ENCODE peak calls at places on chromosomes 3 and 15, in eight cellular contexts. One of them, this sample, is unnamed.

GRCh38 chr3:72309626-72310025 is 524.7 kb upstream of the PROK2 start:
- DNase-seq in spleen: no peak
- DNase-seq in left ventricle myocardium inferior: no peak
- DNase-seq in cardiac fibroblast: no peak
- DNase-seq in K562: no peak
- DNase-seq in AG10803: no peak
- DNase-seq in upper lobe of left lung: no peak
- DNase-seq in fibroblast of lung: no peak
- DNase-seq in this sample: no peak

GRCh38 chr3:84308379-84308778 is 650.4 kb upstream of the CADM2 start:
- DNase-seq in spleen: no peak
- DNase-seq in left ventricle myocardium inferior: no peak
- DNase-seq in cardiac fibroblast: no peak
- DNase-seq in K562: no peak
- DNase-seq in AG10803: no peak
- DNase-seq in upper lobe of left lung: no peak
- DNase-seq in fibroblast of lung: no peak
- DNase-seq in this sample: no peak

GRCh38 chr3:134463676-134464611 is 21.8 kb downstream of the ANAPC13 start:
- DNase-seq in spleen: no peak
- DNase-seq in left ventricle myocardium inferior: peak
- DNase-seq in cardiac fibroblast: peak
- DNase-seq in K562: no peak
- DNase-seq in AG10803: peak
- DNase-seq in upper lobe of left lung: no peak
- DNase-seq in fibroblast of lung: peak
- DNase-seq in this sample: peak

GRCh38 chr15:100824211-100824610 is 55.4 kb upstream of the ALDH1A3 start:
- DNase-seq in spleen: no peak
- DNase-seq in left ventricle myocardium inferior: no peak
- DNase-seq in cardiac fibroblast: no peak
- DNase-seq in K562: no peak
- DNase-seq in AG10803: no peak
- DNase-seq in upper lobe of left lung: no peak
- DNase-seq in fibroblast of lung: no peak
- DNase-seq in this sample: no peak

GRCh38 chr3:193594946-193595689 is 2.1 kb downstream of the OPA1 start:
- DNase-seq in spleen: no peak
- DNase-seq in left ventricle myocardium inferior: no peak
- DNase-seq in cardiac fibroblast: peak
- DNase-seq in K562: no peak
- DNase-seq in AG10803: peak
- DNase-seq in upper lobe of left lung: no peak
- DNase-seq in fibroblast of lung: no peak
- DNase-seq in this sample: peak

GRCh38 chr15:39957481-39957880 is 23.6 kb downstream of the EIF2AK4 start:
- DNase-seq in spleen: no peak
- DNase-seq in left ventricle myocardium inferior: no peak
- DNase-seq in cardiac fibroblast: no peak
- DNase-seq in K562: no peak
- DNase-seq in AG10803: peak
- DNase-seq in upper lobe of left lung: no peak
- DNase-seq in fibroblast of lung: no peak
- DNase-seq in this sample: no peak

GRCh38 chr15:30036304-30036703 is 46.5 kb upstream of the GOLGA8J start:
- DNase-seq in spleen: no peak
- DNase-seq in left ventricle myocardium inferior: no peak
- DNase-seq in cardiac fibroblast: no peak
- DNase-seq in K562: no peak
- DNase-seq in AG10803: no peak
- DNase-seq in upper lobe of left lung: no peak
- DNase-seq in fibroblast of lung: peak
- DNase-seq in this sample: no peak

GRCh38 chr3:127092368-127092767 is 100.6 kb upstream of the PRR23E start:
- DNase-seq in spleen: peak
- DNase-seq in left ventricle myocardium inferior: no peak
- DNase-seq in cardiac fibroblast: no peak
- DNase-seq in K562: no peak
- DNase-seq in AG10803: no peak
- DNase-seq in upper lobe of left lung: no peak
- DNase-seq in fibroblast of lung: no peak
- DNase-seq in this sample: no peak

GRCh38 chr3:27661813-27662212 is 60.3 kb downstream of the EOMES start:
- DNase-seq in spleen: no peak
- DNase-seq in left ventricle myocardium inferior: no peak
- DNase-seq in cardiac fibroblast: no peak
- DNase-seq in K562: no peak
- DNase-seq in AG10803: no peak
- DNase-seq in upper lobe of left lung: no peak
- DNase-seq in fibroblast of lung: no peak
- DNase-seq in this sample: no peak

GRCh38 chr3:134650431-134651346 is at the start of gene KY:
- DNase-seq in spleen: no peak
- DNase-seq in left ventricle myocardium inferior: peak
- DNase-seq in cardiac fibroblast: peak
- DNase-seq in K562: no peak
- DNase-seq in AG10803: peak
- DNase-seq in upper lobe of left lung: peak
- DNase-seq in fibroblast of lung: peak
- DNase-seq in this sample: peak

GRCh38 chr3:49007771-49008528 is 759 bp downstream of the WDR6 start:
- DNase-seq in spleen: peak
- DNase-seq in left ventricle myocardium inferior: peak
- DNase-seq in cardiac fibroblast: peak
- DNase-seq in K562: peak
- DNase-seq in AG10803: peak
- DNase-seq in upper lobe of left lung: peak
- DNase-seq in fibroblast of lung: peak
- DNase-seq in this sample: peak

GRCh38 chr3:189937302-189938255 is 183.1 kb downstream of the P3H2 start:
- DNase-seq in spleen: no peak
- DNase-seq in left ventricle myocardium inferior: no peak
- DNase-seq in cardiac fibroblast: peak
- DNase-seq in K562: no peak
- DNase-seq in AG10803: peak
- DNase-seq in upper lobe of left lung: no peak
- DNase-seq in fibroblast of lung: peak
- DNase-seq in this sample: peak

GRCh38 chr3:125403789-125404188 is 28.7 kb upstream of the ZNF148 start:
- DNase-seq in spleen: no peak
- DNase-seq in left ventricle myocardium inferior: no peak
- DNase-seq in cardiac fibroblast: peak
- DNase-seq in K562: no peak
- DNase-seq in AG10803: peak
- DNase-seq in upper lobe of left lung: no peak
- DNase-seq in fibroblast of lung: no peak
- DNase-seq in this sample: no peak
- TF ChIP-seq CTCF in spleen: no peak
- TF ChIP-seq CTCF in left ventricle myocardium inferior: no peak
- TF ChIP-seq CTCF in cardiac fibroblast: peak
- TF ChIP-seq CTCF in K562: no peak
- TF ChIP-seq CTCF in AG10803: peak
- TF ChIP-seq CTCF in upper lobe of left lung: no peak
- TF ChIP-seq CTCF in fibroblast of lung: peak
- TF ChIP-seq CTCF in this sample: no peak

GRCh38 chr3:187360523-187361060 is 7.6 kb upstream of the RTP4 start:
- DNase-seq in spleen: no peak
- DNase-seq in left ventricle myocardium inferior: no peak
- DNase-seq in cardiac fibroblast: no peak
- DNase-seq in K562: no peak
- DNase-seq in AG10803: peak
- DNase-seq in upper lobe of left lung: no peak
- DNase-seq in fibroblast of lung: no peak
- DNase-seq in this sample: peak

GRCh38 chr3:187361835-187362234 is 6.3 kb upstream of the RTP4 start:
- DNase-seq in spleen: no peak
- DNase-seq in left ventricle myocardium inferior: no peak
- DNase-seq in cardiac fibroblast: no peak
- DNase-seq in K562: no peak
- DNase-seq in AG10803: no peak
- DNase-seq in upper lobe of left lung: no peak
- DNase-seq in fibroblast of lung: no peak
- DNase-seq in this sample: no peak

DNA sequence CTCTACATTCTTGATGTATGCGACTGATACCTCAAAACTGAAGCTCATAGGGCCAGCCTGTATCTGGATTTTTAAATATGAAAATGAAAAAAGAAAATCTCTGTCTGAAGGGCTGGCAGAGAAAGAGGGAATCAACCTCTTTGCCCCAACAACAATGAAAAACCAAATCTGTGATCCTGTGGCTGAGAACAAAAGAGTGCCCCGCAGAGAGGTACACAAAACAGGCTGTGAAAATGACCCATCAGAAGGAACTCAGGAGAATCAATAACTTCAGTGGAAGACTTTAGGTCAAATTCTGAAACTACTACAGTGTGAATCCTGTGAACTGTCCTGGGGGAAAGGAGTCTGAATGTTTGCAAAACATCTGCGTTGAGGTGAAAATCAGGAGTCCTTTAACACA is 8.1 kb upstream of the RTP4 start:
- DNase-seq in spleen: no peak
- DNase-seq in left ventricle myocardium inferior: no peak
- DNase-seq in cardiac fibroblast: no peak
- DNase-seq in K562: no peak
- DNase-seq in AG10803: no peak
- DNase-seq in upper lobe of left lung: no peak
- DNase-seq in fibroblast of lung: no peak
- DNase-seq in this sample: no peak
- H3K4me3 ChIP-seq in spleen: no peak
- H3K4me3 ChIP-seq in left ventricle myocardium inferior: no peak
- H3K4me3 ChIP-seq in cardiac fibroblast: no peak
- H3K4me3 ChIP-seq in K562: no peak
- H3K4me3 ChIP-seq in AG10803: no peak
- H3K4me3 ChIP-seq in upper lobe of left lung: no peak
- H3K4me3 ChIP-seq in fibroblast of lung: no peak
- H3K4me3 ChIP-seq in this sample: no peak

GRCh38 chr3:123656691-123657090 is 71.8 kb upstream of the HACD2 start:
- DNase-seq in spleen: no peak
- DNase-seq in left ventricle myocardium inferior: no peak
- DNase-seq in cardiac fibroblast: no peak
- DNase-seq in K562: peak
- DNase-seq in AG10803: no peak
- DNase-seq in upper lobe of left lung: no peak
- DNase-seq in fibroblast of lung: no peak
- DNase-seq in this sample: no peak
- TF ChIP-seq CTCF in spleen: no peak
- TF ChIP-seq CTCF in left ventricle myocardium inferior: no peak
- TF ChIP-seq CTCF in cardiac fibroblast: peak
- TF ChIP-seq CTCF in K562: peak
- TF ChIP-seq CTCF in AG10803: no peak
- TF ChIP-seq CTCF in upper lobe of left lung: no peak
- TF ChIP-seq CTCF in fibroblast of lung: no peak
- TF ChIP-seq CTCF in this sample: peak

GRCh38 chr15:88802250-88802990 is 816 bp upstream of the ACAN start:
- DNase-seq in spleen: no peak
- DNase-seq in left ventricle myocardium inferior: no peak
- DNase-seq in cardiac fibroblast: no peak
- DNase-seq in K562: no peak
- DNase-seq in AG10803: no peak
- DNase-seq in upper lobe of left lung: no peak
- DNase-seq in fibroblast of lung: no peak
- DNase-seq in this sample: no peak

GRCh38 chr15:88803920-88804247 is 648 bp downstream of the ACAN start:
- DNase-seq in spleen: no peak
- DNase-seq in left ventricle myocardium inferior: no peak
- DNase-seq in cardiac fibroblast: no peak
- DNase-seq in K562: no peak
- DNase-seq in AG10803: no peak
- DNase-seq in upper lobe of left lung: no peak
- DNase-seq in fibroblast of lung: no peak
- DNase-seq in this sample: no peak

GRCh38 chr15:88803241-88803919 is at the start of gene ACAN:
- DNase-seq in spleen: no peak
- DNase-seq in left ventricle myocardium inferior: no peak
- DNase-seq in cardiac fibroblast: no peak
- DNase-seq in K562: no peak
- DNase-seq in AG10803: no peak
- DNase-seq in upper lobe of left lung: peak
- DNase-seq in fibroblast of lung: no peak
- DNase-seq in this sample: no peak

GRCh38 chr15:88804257-88804656 is 1.0 kb downstream of the ACAN start:
- DNase-seq in spleen: no peak
- DNase-seq in left ventricle myocardium inferior: no peak
- DNase-seq in cardiac fibroblast: no peak
- DNase-seq in K562: no peak
- DNase-seq in AG10803: no peak
- DNase-seq in upper lobe of left lung: no peak
- DNase-seq in fibroblast of lung: no peak
- DNase-seq in this sample: no peak

GRCh38 chr15:88802991-88803240 is 320 bp upstream of the ACAN start:
- DNase-seq in spleen: no peak
- DNase-seq in left ventricle myocardium inferior: no peak
- DNase-seq in cardiac fibroblast: no peak
- DNase-seq in K562: no peak
- DNase-seq in AG10803: no peak
- DNase-seq in upper lobe of left lung: peak
- DNase-seq in fibroblast of lung: no peak
- DNase-seq in this sample: no peak
- H3K4me3 ChIP-seq in spleen: peak
- H3K4me3 ChIP-seq in left ventricle myocardium inferior: peak
- H3K4me3 ChIP-seq in cardiac fibroblast: no peak
- H3K4me3 ChIP-seq in K562: no peak
- H3K4me3 ChIP-seq in AG10803: peak
- H3K4me3 ChIP-seq in upper lobe of left lung: no peak
- H3K4me3 ChIP-seq in fibroblast of lung: no peak
- H3K4me3 ChIP-seq in this sample: no peak

DNA sequence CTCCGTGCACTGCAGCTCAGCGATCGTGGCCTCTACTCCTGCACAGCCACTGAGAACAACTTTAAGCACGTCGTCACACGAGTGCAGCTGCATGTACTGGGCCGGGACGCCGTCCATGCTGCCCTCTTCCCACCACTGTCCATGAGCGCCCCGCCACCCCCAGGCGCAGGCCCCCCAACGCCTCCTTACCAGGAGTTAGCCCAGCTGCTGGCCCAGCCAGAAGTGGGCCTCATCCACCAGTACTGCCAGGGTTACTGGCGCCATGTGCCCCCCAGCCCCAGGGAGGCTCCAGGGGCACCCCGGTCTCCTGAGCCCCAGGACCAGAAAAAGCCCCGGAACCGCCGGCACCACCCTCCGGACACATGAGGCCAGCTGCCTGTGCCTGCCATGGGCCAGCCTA is 3.7 kb upstream of the GNAT1 start:
- DNase-seq in spleen: no peak
- DNase-seq in left ventricle myocardium inferior: no peak
- DNase-seq in cardiac fibroblast: no peak
- DNase-seq in K562: no peak
- DNase-seq in AG10803: no peak
- DNase-seq in upper lobe of left lung: peak
- DNase-seq in fibroblast of lung: no peak
- DNase-seq in this sample: no peak
- TF ChIP-seq CTCF in spleen: no peak
- TF ChIP-seq CTCF in left ventricle myocardium inferior: no peak
- TF ChIP-seq CTCF in cardiac fibroblast: no peak
- TF ChIP-seq CTCF in K562: no peak
- TF ChIP-seq CTCF in AG10803: no peak
- TF ChIP-seq CTCF in upper lobe of left lung: no peak
- TF ChIP-seq CTCF in fibroblast of lung: no peak
- TF ChIP-seq CTCF in this sample: no peak

This sample was measured in fibroblast of mammary gland.